ENCODE peak calls at places on chromosomes 6 and 20, in five cellular contexts. F is omental fat pad; T is stimulated activated CD4-positive, alpha-beta T cell treated with anti-CD3 and anti-CD28 coated beads, Interleukin-4, amount 100 ng/mL, for 24 hours; P is NCI-H2081; J is upper lobe of right lung. A is an unnamed sample.

GRCh38 chr20:2751868-2752630 is 48.4 kb downstream of the CPXM1 start:
- DNase-seq in F (no peak), T (peak), P (peak), J (peak), A (no peak)

GRCh38 chr6:397604-398003 is 6.1 kb downstream of the IRF4 start:
- DNase-seq in F (no peak), T (no peak), P (no peak), J (no peak), A (no peak)

GRCh38 chr6:45438156-45438555 is 60.4 kb upstream of the SUPT3H start:
- DNase-seq in F (no peak), T (no peak), P (no peak), J (no peak), A (no peak)

GRCh38 chr6:34534146-34534545 is 22.0 kb downstream of the SPDEF start:
- DNase-seq in F (no peak), T (no peak), P (no peak), J (no peak), A (no peak)

GRCh38 chr6:85594197-85594930 is 706 bp upstream of the SNX14 start:
- DNase-seq in F (no peak), T (peak), P (no peak), J (peak), A (no peak)

GRCh38 chr20:61801428-61801827 is 264.3 kb downstream of the TAF4 start:
- DNase-seq in F (no peak), T (no peak), P (no peak), J (no peak), A (peak)

GRCh38 chr6:75368151-75368779 is 83.7 kb upstream of the TMEM30A start:
- DNase-seq in F (no peak), T (no peak), P (peak), J (no peak), A (no peak)

GRCh38 chr6:139490482-139490881 is 116.0 kb upstream of the CITED2 start:
- DNase-seq in F (no peak), T (no peak), P (no peak), J (no peak), A (no peak)

GRCh38 chr6:22613695-22614094 is 44.3 kb downstream of the HDGFL1 start:
- DNase-seq in F (no peak), T (no peak), P (no peak), J (no peak), A (no peak)

GRCh38 chr6:135532559-135532958 is 35.0 kb upstream of the AHI1 start:
- DNase-seq in F (no peak), T (no peak), P (no peak), J (no peak), A (no peak)

A was measured in chondrocyte.